ENCODE peak calls at places on chromosomes 2 and 18, in four cellular contexts. J, K, W and E are unnamed samples. For H3K9me3, the result is how much of the 10 kb centered on the place peaks cover.

GRCh38 chr2:197998702-197999101 is 194.3 kb downstream of the PLCL1 start:
- DNase-seq in J (no peak), K (no peak), W (no peak), E (no peak)

GRCh38 chr18:12409466-12409865 is 1.7 kb downstream of the PRELID3A start:
- DNase-seq in J (no peak), K (peak), W (no peak), E (no peak)

GRCh38 chr18:76759056-76759455 is 63.3 kb upstream of the ZNF236 start:
- DNase-seq in J (no peak), K (no peak), W (no peak), E (no peak)

GRCh38 chr2:156435725-156436476 is at the start of gene GPD2:
- DNase-seq in J (peak), K (peak), W (peak), E (peak)

GRCh38 chr2:72008608-72009007 is 139.1 kb downstream of the CYP26B1 start:
- DNase-seq in J (no peak), K (no peak), W (no peak), E (no peak)

GRCh38 chr2:113976277-113976928 is 86.5 kb downstream of the ACTR3 start:
- DNase-seq in J (no peak), K (no peak), W (no peak), E (no peak)

GRCh38 chr2:155733091-155733870 is 599.2 kb downstream of the NR4A2 start:
- DNase-seq in J (no peak), K (no peak), W (no peak), E (no peak)

GRCh38 chr2:214899751-214900150 is 90.3 kb upstream of the BARD1 start:
- DNase-seq in J (no peak), K (no peak), W (no peak), E (no peak)

GRCh38 chr2:132773331-132773730 is 103.3 kb upstream of the LYPD1 start:
- DNase-seq in J (no peak), K (no peak), W (no peak), E (no peak)

GRCh38 chr2:36413218-36413617 is 57.6 kb downstream of the CRIM1 start:
- DNase-seq in J (no peak), K (peak), W (no peak), E (no peak)

GRCh38 chr2:109295070-109295780 is 166.2 kb downstream of the SH3RF3 start:
- DNase-seq in J (no peak), K (no peak), W (no peak), E (no peak)

GRCh38 chr2:16454621-16455020 is 211.0 kb downstream of the CYRIA start:
- DNase-seq in J (no peak), K (no peak), W (no peak), E (no peak)

GRCh38 chr2:43075906-43076585 is 150.4 kb downstream of the ZFP36L2 start:
- DNase-seq in J (no peak), K (peak), W (no peak), E (no peak)

GRCh38 chr2:202494300-202494699 is 118.2 kb downstream of the BMPR2 start:
- DNase-seq in J (no peak), K (peak), W (no peak), E (peak)

GRCh38 chr18:68454511-68455228 is 260.2 kb downstream of the TMX3 start:
- DNase-seq in J (no peak), K (peak), W (no peak), E (no peak)

GRCh38 chr2:3784731-3785130 is 81.4 kb downstream of the DCDC2C start:
- DNase-seq in J (no peak), K (no peak), W (no peak), E (no peak)

GRCh38 chr18:62863629-62864028 is 148.3 kb downstream of the PHLPP1 start:
- DNase-seq in J (no peak), K (no peak), W (no peak), E (no peak)

GRCh38 chr2:37344453-37345361 is at the start of gene QPCT:
- DNase-seq in J (peak), K (peak), W (peak), E (peak)

GRCh38 chr2:150571121-150571520 is 83.7 kb upstream of the RND3 start:
- DNase-seq in J (no peak), K (peak), W (no peak), E (no peak)

GRCh38 chr2:97688062-97688827 is 18.7 kb downstream of the C2orf92 start:
- DNase-seq in J (peak), K (no peak), W (no peak), E (no peak)

GRCh38 chr2:226802573-226802972 is 3.0 kb upstream of the IRS1 start:
- DNase-seq in J (peak), K (peak), W (no peak), E (no peak)

GRCh38 chr2:189254268-189254883 is 74.8 kb upstream of the COL5A2 start:
- DNase-seq in J (no peak), K (peak), W (no peak), E (peak)

GRCh38 chr18:10419420-10420103 is 34.9 kb upstream of the APCDD1 start:
- DNase-seq in J (no peak), K (peak), W (no peak), E (no peak)

GRCh38 chr2:40721595-40721994 is 269.7 kb upstream of the SLC8A1 start:
- DNase-seq in J (no peak), K (peak), W (no peak), E (no peak)

GRCh38 chr2:53640466-53640865 is 127.1 kb upstream of the CHAC2 start:
- DNase-seq in J (no peak), K (no peak), W (no peak), E (no peak)

GRCh38 chr2:239589270-239589825 is 188.5 kb upstream of the HDAC4 start:
- DNase-seq in J (no peak), K (no peak), W (no peak), E (no peak)

GRCh38 chr18:45654677-45655076 is 39.4 kb downstream of the SLC14A2 start:
- DNase-seq in J (no peak), K (no peak), W (no peak), E (no peak)

GRCh38 chr2:158101384-158101926 is at the start of gene UPP2:
- DNase-seq in J (no peak), K (no peak), W (no peak), E (no peak)

GRCh38 chr18:69617888-69618287 is 217.2 kb downstream of the DOK6 start:
- DNase-seq in J (no peak), K (peak), W (no peak), E (no peak)

GRCh38 chr2:191866675-191867506 is 20.0 kb upstream of the CAVIN2 start:
- DNase-seq in J (no peak), K (peak), W (no peak), E (no peak)

GRCh38 chr2:45607701-45608100 is 3.4 kb downstream of the SRBD1 start:
- DNase-seq in J (no peak), K (peak), W (no peak), E (no peak)

GRCh38 chr18:50009772-50010171 is 185.2 kb downstream of the MYO5B start:
- DNase-seq in J (peak), K (peak), W (peak), E (peak)

GRCh38 chr2:127606594-127607398 is 39.2 kb upstream of the GPR17 start:
- DNase-seq in J (no peak), K (no peak), W (no peak), E (peak)

GRCh38 chr2:240815761-240816583 is 4.0 kb downstream of the KIF1A start:
- DNase-seq in J (no peak), K (no peak), W (no peak), E (no peak)

GRCh38 chr18:79944126-79944731 is 7.2 kb downstream of the SLC66A2 start:
- DNase-seq in J (no peak), K (no peak), W (peak), E (peak)

GRCh38 chr2:118874324-118874723 is 26.9 kb upstream of the EN1 start:
- DNase-seq in J (no peak), K (no peak), W (no peak), E (no peak)

GRCh38 chr2:159076233-159076632 is 107.8 kb downstream of the TANC1 start:
- DNase-seq in J (no peak), K (peak), W (no peak), E (no peak)

GRCh38 chr18:75364512-75364911 is 63.0 kb downstream of the SMIM21 start:
- DNase-seq in J (peak), K (no peak), W (no peak), E (no peak)

GRCh38 chr2:30975156-30975555 is 163.1 kb downstream of the GALNT14 start:
- DNase-seq in J (no peak), K (no peak), W (no peak), E (no peak)
- H3K9me3 ChIP-seq in J (under half), K (under half), W (under half), E (under half)

DNA sequence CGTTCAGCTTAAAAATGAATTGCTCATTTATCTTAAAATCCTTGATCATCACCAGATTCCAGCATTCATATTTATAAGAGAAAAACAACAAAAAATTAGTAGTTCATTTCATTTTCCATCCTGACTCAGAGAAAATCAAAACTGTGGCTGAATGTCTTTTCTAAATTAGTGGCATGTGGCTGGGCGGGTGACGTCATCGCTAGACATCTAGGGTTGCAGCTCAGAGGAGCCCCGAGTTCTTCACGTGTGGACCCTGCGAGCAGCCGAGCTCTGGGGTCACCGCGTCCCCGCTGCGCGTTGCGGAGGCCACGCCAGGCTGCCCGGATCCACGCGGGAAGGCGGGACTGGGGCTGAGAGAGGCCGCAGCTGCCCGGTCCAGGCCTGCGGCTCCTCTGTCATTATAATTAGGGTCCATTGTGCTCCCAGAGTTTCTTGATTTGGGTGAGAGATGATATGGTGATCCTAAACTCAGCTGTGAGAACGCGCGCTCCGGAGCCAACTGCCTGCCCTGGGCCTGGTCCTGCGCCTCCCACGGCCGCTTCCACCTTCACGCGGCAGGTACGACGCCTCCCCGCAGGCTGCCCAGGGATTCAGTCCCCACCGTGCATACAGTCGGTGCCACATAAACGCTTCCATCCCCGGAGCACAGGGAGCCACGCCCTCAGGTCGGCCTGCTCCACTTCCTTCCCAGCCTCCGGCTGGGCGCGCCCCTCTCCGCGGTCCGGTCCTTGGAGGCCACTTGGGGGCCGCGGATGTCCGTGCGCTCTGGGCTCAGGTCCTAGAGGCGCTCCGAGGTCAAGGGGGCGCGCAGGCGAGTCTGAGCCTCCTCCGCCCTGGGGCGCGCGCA is 56.5 kb downstream of the TMEM18 start:
- DNase-seq in J (no peak), K (no peak), W (no peak), E (peak)
- H3K9me3 ChIP-seq in J (under half), K (under half), W (under half), E (under half)

GRCh38 chr2:196125596-196125995 is 45.8 kb downstream of the STK17B start:
- DNase-seq in J (no peak), K (no peak), W (no peak), E (no peak)

GRCh38 chr2:196131384-196131861 is 40.0 kb downstream of the STK17B start:
- DNase-seq in J (peak), K (peak), W (no peak), E (no peak)

GRCh38 chr2:196128749-196129148 is 42.6 kb downstream of the STK17B start:
- DNase-seq in J (no peak), K (no peak), W (no peak), E (no peak)

GRCh38 chr2:196131949-196132925 is 39.1 kb downstream of the STK17B start:
- DNase-seq in J (peak), K (no peak), W (no peak), E (no peak)

GRCh38 chr2:196130039-196130825 is 41.1 kb downstream of the STK17B start:
- DNase-seq in J (no peak), K (no peak), W (no peak), E (no peak)
- H3K9me3 ChIP-seq in J (half or more), K (under half), W (under half), E (half or more)

GRCh38 chr18:78085241-78086185 is 835.9 kb downstream of the GALR1 start:
- DNase-seq in J (no peak), K (no peak), W (no peak), E (peak)
- H3K9me3 ChIP-seq in J (under half), K (under half), W (under half), E (under half)

DNA sequence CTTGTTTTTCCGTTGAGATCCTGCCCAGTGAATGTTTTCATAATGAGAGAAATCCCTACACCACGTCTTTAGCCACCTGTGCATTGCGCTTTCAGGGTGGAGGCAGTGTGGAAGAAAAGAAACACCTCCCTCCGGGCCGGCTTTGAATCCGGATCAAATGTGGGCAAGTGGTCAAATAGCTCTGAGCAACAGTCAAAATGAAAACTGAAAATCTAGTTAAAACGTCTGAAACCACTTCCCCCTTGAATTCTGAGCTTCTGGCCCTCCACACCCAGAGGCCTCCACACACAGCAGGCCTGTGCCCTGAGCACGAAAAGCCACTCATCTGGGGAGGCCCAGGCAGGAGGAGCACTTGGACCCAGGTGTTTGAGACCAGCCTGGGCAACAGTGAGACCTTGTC is 263.6 kb upstream of the SALL3 start:
- DNase-seq in J (no peak), K (no peak), W (no peak), E (no peak)
- H3K9me3 ChIP-seq in J (under half), K (under half), W (under half), E (under half)

GRCh38 chr2:234134496-234134895 is 84.0 kb downstream of the SPP2 start:
- DNase-seq in J (no peak), K (no peak), W (no peak), E (no peak)

GRCh38 chr2:234138836-234139235 is 88.3 kb downstream of the SPP2 start:
- DNase-seq in J (no peak), K (no peak), W (no peak), E (no peak)

GRCh38 chr2:234135750-234136221 is 85.3 kb downstream of the SPP2 start:
- DNase-seq in J (peak), K (peak), W (peak), E (peak)

GRCh38 chr2:234137400-234138014 is 87.0 kb downstream of the SPP2 start:
- DNase-seq in J (peak), K (peak), W (no peak), E (peak)

GRCh38 chr2:234136461-234136860 is 86.0 kb downstream of the SPP2 start:
- DNase-seq in J (peak), K (no peak), W (no peak), E (no peak)
- H3K9me3 ChIP-seq in J (under half), K (under half), W (under half), E (under half)

GRCh38 chr2:224165901-224166319 is 126.8 kb upstream of the SERPINE2 start:
- DNase-seq in J (no peak), K (peak), W (no peak), E (no peak)

GRCh38 chr2:224169847-224170246 is 130.8 kb upstream of the SERPINE2 start:
- DNase-seq in J (no peak), K (no peak), W (no peak), E (no peak)

GRCh38 chr2:224162122-224162521 is 123.0 kb upstream of the SERPINE2 start:
- DNase-seq in J (no peak), K (peak), W (no peak), E (no peak)

GRCh38 chr2:224163573-224164307 is 124.7 kb upstream of the SERPINE2 start:
- DNase-seq in J (no peak), K (peak), W (no peak), E (no peak)

DNA sequence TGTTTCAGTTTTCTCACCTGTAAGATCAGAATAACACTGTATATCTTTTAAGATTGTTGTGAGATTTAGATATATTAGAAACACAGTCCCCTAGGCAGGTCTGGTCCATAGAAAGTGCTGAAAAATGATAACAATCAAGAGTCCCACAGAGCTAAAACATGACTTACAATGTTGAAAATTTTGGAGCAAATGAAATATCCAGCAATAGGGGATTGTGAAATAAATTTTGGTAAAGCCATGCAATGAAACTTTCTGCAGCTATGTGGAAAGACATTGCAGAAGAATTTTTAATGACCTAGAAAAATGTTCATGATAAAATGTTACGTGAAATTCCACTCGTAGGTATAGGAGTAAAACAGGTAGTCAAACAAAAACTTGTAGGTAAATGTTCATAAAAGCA is 127.6 kb upstream of the SERPINE2 start:
- DNase-seq in J (no peak), K (peak), W (no peak), E (no peak)
- H3K9me3 ChIP-seq in J (under half), K (under half), W (under half), E (under half)

GRCh38 chr2:51846018-51846417 is 814.1 kb upstream of the NRXN1 start:
- DNase-seq in J (no peak), K (no peak), W (no peak), E (no peak)
- H3K9me3 ChIP-seq in J (under half), K (under half), W (under half), E (under half)

DNA sequence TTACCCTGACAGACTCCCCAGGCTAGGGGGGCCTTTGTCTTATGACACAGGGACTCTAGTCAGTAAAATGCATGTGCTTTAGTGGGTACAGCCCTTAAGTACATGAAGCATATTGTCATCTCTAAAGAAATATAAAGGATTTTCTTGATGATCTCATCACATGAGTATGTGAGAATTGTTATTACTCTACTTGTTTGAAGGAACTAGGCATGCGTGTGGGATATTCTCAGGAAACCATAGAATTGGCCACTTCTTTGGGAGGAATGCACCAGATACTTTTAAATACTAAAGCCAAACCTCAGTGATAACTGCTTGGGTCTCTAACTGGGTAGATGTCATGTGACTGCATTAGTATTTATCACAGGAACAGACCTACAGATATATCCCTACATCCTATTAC is 35.3 kb downstream of the MAPRE2 start:
- DNase-seq in J (no peak), K (peak), W (no peak), E (no peak)
- H3K9me3 ChIP-seq in J (under half), K (under half), W (under half), E (under half)

GRCh38 chr18:35303610-35304009 is 13.6 kb upstream of the ZSCAN30 start:
- DNase-seq in J (no peak), K (no peak), W (no peak), E (no peak)
- H3K9me3 ChIP-seq in J (half or more), K (half or more), W (under half), E (half or more)